ENCODE peak calls at places on chromosome X, in ten cellular contexts. One of them, this sample, is unnamed.

GRCh38 chrX:120660638-120661037 is 30.8 kb upstream of the C1GALT1C1 start:
- DNase-seq in activated CD4-positive, alpha-beta memory T cell treated with anti-CD3 and anti-CD28 coated beads for 36 hours: no peak
- DNase-seq in activated T-helper 2 cell treated with anti-CD3 and anti-CD28 coated beads, Interferon-gamma antibody, Interleukin-2, Interleukin-4, amounts not matched to agents 10 μg/mL and 5 μg/mL and 100 μg/mL, durations not matched to agents 14 hours and 24 hours and 36 hours: no peak
- DNase-seq in non-pigmented ciliary epithelial cell: no peak
- DNase-seq in astrocyte of the cerebellum: no peak
- DNase-seq in GM04504: no peak
- DNase-seq in EL: peak
- DNase-seq in CD8-positive, alpha-beta memory T cell: no peak
- DNase-seq in H4: no peak
- DNase-seq in fibroblast of lung: peak
- DNase-seq in this sample: no peak

GRCh38 chrX:10350991-10351390 is 194.2 kb downstream of the CLCN4 start:
- DNase-seq in activated CD4-positive, alpha-beta memory T cell treated with anti-CD3 and anti-CD28 coated beads for 36 hours: no peak
- DNase-seq in activated T-helper 2 cell treated with anti-CD3 and anti-CD28 coated beads, Interferon-gamma antibody, Interleukin-2, Interleukin-4, amounts not matched to agents 10 μg/mL and 5 μg/mL and 100 μg/mL, durations not matched to agents 14 hours and 24 hours and 36 hours: no peak
- DNase-seq in non-pigmented ciliary epithelial cell: no peak
- DNase-seq in astrocyte of the cerebellum: no peak
- DNase-seq in GM04504: no peak
- DNase-seq in EL: peak
- DNase-seq in CD8-positive, alpha-beta memory T cell: no peak
- DNase-seq in H4: peak
- DNase-seq in fibroblast of lung: peak
- DNase-seq in this sample: no peak

GRCh38 chrX:13721819-13722527 is 12.4 kb downstream of the TRAPPC2 start:
- DNase-seq in activated CD4-positive, alpha-beta memory T cell treated with anti-CD3 and anti-CD28 coated beads for 36 hours: no peak
- DNase-seq in activated T-helper 2 cell treated with anti-CD3 and anti-CD28 coated beads, Interferon-gamma antibody, Interleukin-2, Interleukin-4, amounts not matched to agents 10 μg/mL and 5 μg/mL and 100 μg/mL, durations not matched to agents 14 hours and 24 hours and 36 hours: no peak
- DNase-seq in non-pigmented ciliary epithelial cell: no peak
- DNase-seq in astrocyte of the cerebellum: no peak
- DNase-seq in GM04504: no peak
- DNase-seq in EL: no peak
- DNase-seq in CD8-positive, alpha-beta memory T cell: no peak
- DNase-seq in H4: no peak
- DNase-seq in fibroblast of lung: peak
- DNase-seq in this sample: no peak

GRCh38 chrX:12579311-12579710 is 211.9 kb upstream of the PRPS2 start:
- DNase-seq in activated CD4-positive, alpha-beta memory T cell treated with anti-CD3 and anti-CD28 coated beads for 36 hours: no peak
- DNase-seq in activated T-helper 2 cell treated with anti-CD3 and anti-CD28 coated beads, Interferon-gamma antibody, Interleukin-2, Interleukin-4, amounts not matched to agents 10 μg/mL and 5 μg/mL and 100 μg/mL, durations not matched to agents 14 hours and 24 hours and 36 hours: no peak
- DNase-seq in non-pigmented ciliary epithelial cell: no peak
- DNase-seq in astrocyte of the cerebellum: no peak
- DNase-seq in GM04504: no peak
- DNase-seq in EL: no peak
- DNase-seq in CD8-positive, alpha-beta memory T cell: no peak
- DNase-seq in H4: no peak
- DNase-seq in fibroblast of lung: no peak
- DNase-seq in this sample: no peak

GRCh38 chrX:109352121-109352556 is 129.7 kb downstream of the GUCY2F start:
- DNase-seq in activated CD4-positive, alpha-beta memory T cell treated with anti-CD3 and anti-CD28 coated beads for 36 hours: no peak
- DNase-seq in activated T-helper 2 cell treated with anti-CD3 and anti-CD28 coated beads, Interferon-gamma antibody, Interleukin-2, Interleukin-4, amounts not matched to agents 10 μg/mL and 5 μg/mL and 100 μg/mL, durations not matched to agents 14 hours and 24 hours and 36 hours: no peak
- DNase-seq in non-pigmented ciliary epithelial cell: no peak
- DNase-seq in astrocyte of the cerebellum: no peak
- DNase-seq in GM04504: no peak
- DNase-seq in EL: no peak
- DNase-seq in CD8-positive, alpha-beta memory T cell: no peak
- DNase-seq in H4: no peak
- DNase-seq in fibroblast of lung: no peak
- DNase-seq in this sample: no peak

GRCh38 chrX:37746268-37746931 is 33.5 kb upstream of the CYBB start:
- DNase-seq in activated CD4-positive, alpha-beta memory T cell treated with anti-CD3 and anti-CD28 coated beads for 36 hours: peak
- DNase-seq in activated T-helper 2 cell treated with anti-CD3 and anti-CD28 coated beads, Interferon-gamma antibody, Interleukin-2, Interleukin-4, amounts not matched to agents 10 μg/mL and 5 μg/mL and 100 μg/mL, durations not matched to agents 14 hours and 24 hours and 36 hours: no peak
- DNase-seq in non-pigmented ciliary epithelial cell: no peak
- DNase-seq in astrocyte of the cerebellum: no peak
- DNase-seq in GM04504: no peak
- DNase-seq in EL: peak
- DNase-seq in CD8-positive, alpha-beta memory T cell: no peak
- DNase-seq in H4: peak
- DNase-seq in fibroblast of lung: peak
- DNase-seq in this sample: peak

GRCh38 chrX:8067754-8068469 is 103.2 kb downstream of the VCX2 start:
- DNase-seq in activated CD4-positive, alpha-beta memory T cell treated with anti-CD3 and anti-CD28 coated beads for 36 hours: no peak
- DNase-seq in activated T-helper 2 cell treated with anti-CD3 and anti-CD28 coated beads, Interferon-gamma antibody, Interleukin-2, Interleukin-4, amounts not matched to agents 10 μg/mL and 5 μg/mL and 100 μg/mL, durations not matched to agents 14 hours and 24 hours and 36 hours: no peak
- DNase-seq in non-pigmented ciliary epithelial cell: no peak
- DNase-seq in astrocyte of the cerebellum: no peak
- DNase-seq in GM04504: no peak
- DNase-seq in EL: peak
- DNase-seq in CD8-positive, alpha-beta memory T cell: no peak
- DNase-seq in H4: peak
- DNase-seq in fibroblast of lung: peak
- DNase-seq in this sample: no peak

GRCh38 chrX:100648601-100649417 is 4.8 kb downstream of the SRPX2 start:
- DNase-seq in activated CD4-positive, alpha-beta memory T cell treated with anti-CD3 and anti-CD28 coated beads for 36 hours: no peak
- DNase-seq in activated T-helper 2 cell treated with anti-CD3 and anti-CD28 coated beads, Interferon-gamma antibody, Interleukin-2, Interleukin-4, amounts not matched to agents 10 μg/mL and 5 μg/mL and 100 μg/mL, durations not matched to agents 14 hours and 24 hours and 36 hours: no peak
- DNase-seq in non-pigmented ciliary epithelial cell: no peak
- DNase-seq in astrocyte of the cerebellum: peak
- DNase-seq in GM04504: peak
- DNase-seq in EL: peak
- DNase-seq in CD8-positive, alpha-beta memory T cell: no peak
- DNase-seq in H4: peak
- DNase-seq in fibroblast of lung: peak
- DNase-seq in this sample: no peak

GRCh38 chrX:102154900-102155805 is 624 bp downstream of the BEX5 start:
- DNase-seq in activated CD4-positive, alpha-beta memory T cell treated with anti-CD3 and anti-CD28 coated beads for 36 hours: peak
- DNase-seq in activated T-helper 2 cell treated with anti-CD3 and anti-CD28 coated beads, Interferon-gamma antibody, Interleukin-2, Interleukin-4, amounts not matched to agents 10 μg/mL and 5 μg/mL and 100 μg/mL, durations not matched to agents 14 hours and 24 hours and 36 hours: peak
- DNase-seq in non-pigmented ciliary epithelial cell: no peak
- DNase-seq in astrocyte of the cerebellum: no peak
- DNase-seq in GM04504: no peak
- DNase-seq in EL: no peak
- DNase-seq in CD8-positive, alpha-beta memory T cell: peak
- DNase-seq in H4: no peak
- DNase-seq in fibroblast of lung: no peak
- DNase-seq in this sample: no peak

GRCh38 chrX:138745215-138745614 is 33.7 kb upstream of the FGF13 start:
- DNase-seq in activated CD4-positive, alpha-beta memory T cell treated with anti-CD3 and anti-CD28 coated beads for 36 hours: no peak
- DNase-seq in activated T-helper 2 cell treated with anti-CD3 and anti-CD28 coated beads, Interferon-gamma antibody, Interleukin-2, Interleukin-4, amounts not matched to agents 10 μg/mL and 5 μg/mL and 100 μg/mL, durations not matched to agents 14 hours and 24 hours and 36 hours: no peak
- DNase-seq in non-pigmented ciliary epithelial cell: no peak
- DNase-seq in astrocyte of the cerebellum: peak
- DNase-seq in GM04504: no peak
- DNase-seq in EL: peak
- DNase-seq in CD8-positive, alpha-beta memory T cell: peak
- DNase-seq in H4: peak
- DNase-seq in fibroblast of lung: peak
- DNase-seq in this sample: no peak

GRCh38 chrX:86148024-86148511 is at the start of gene DACH2:
- DNase-seq in activated CD4-positive, alpha-beta memory T cell treated with anti-CD3 and anti-CD28 coated beads for 36 hours: peak
- DNase-seq in activated T-helper 2 cell treated with anti-CD3 and anti-CD28 coated beads, Interferon-gamma antibody, Interleukin-2, Interleukin-4, amounts not matched to agents 10 μg/mL and 5 μg/mL and 100 μg/mL, durations not matched to agents 14 hours and 24 hours and 36 hours: peak
- DNase-seq in non-pigmented ciliary epithelial cell: no peak
- DNase-seq in astrocyte of the cerebellum: peak
- DNase-seq in GM04504: no peak
- DNase-seq in EL: peak
- DNase-seq in CD8-positive, alpha-beta memory T cell: peak
- DNase-seq in H4: no peak
- DNase-seq in fibroblast of lung: peak
- DNase-seq in this sample: no peak

GRCh38 chrX:144840616-144841015 is 406.7 kb upstream of the SPANXN1 start:
- DNase-seq in activated CD4-positive, alpha-beta memory T cell treated with anti-CD3 and anti-CD28 coated beads for 36 hours: no peak
- DNase-seq in activated T-helper 2 cell treated with anti-CD3 and anti-CD28 coated beads, Interferon-gamma antibody, Interleukin-2, Interleukin-4, amounts not matched to agents 10 μg/mL and 5 μg/mL and 100 μg/mL, durations not matched to agents 14 hours and 24 hours and 36 hours: no peak
- DNase-seq in non-pigmented ciliary epithelial cell: no peak
- DNase-seq in astrocyte of the cerebellum: no peak
- DNase-seq in GM04504: no peak
- DNase-seq in EL: no peak
- DNase-seq in CD8-positive, alpha-beta memory T cell: no peak
- DNase-seq in H4: no peak
- DNase-seq in fibroblast of lung: peak
- DNase-seq in this sample: no peak

GRCh38 chrX:46306103-46306502 is 239.1 kb downstream of the ZNF674 start:
- DNase-seq in activated CD4-positive, alpha-beta memory T cell treated with anti-CD3 and anti-CD28 coated beads for 36 hours: no peak
- DNase-seq in activated T-helper 2 cell treated with anti-CD3 and anti-CD28 coated beads, Interferon-gamma antibody, Interleukin-2, Interleukin-4, amounts not matched to agents 10 μg/mL and 5 μg/mL and 100 μg/mL, durations not matched to agents 14 hours and 24 hours and 36 hours: no peak
- DNase-seq in non-pigmented ciliary epithelial cell: no peak
- DNase-seq in astrocyte of the cerebellum: no peak
- DNase-seq in GM04504: no peak
- DNase-seq in EL: no peak
- DNase-seq in CD8-positive, alpha-beta memory T cell: no peak
- DNase-seq in H4: no peak
- DNase-seq in fibroblast of lung: no peak
- DNase-seq in this sample: no peak

GRCh38 chrX:103531002-103531401 is 11.7 kb upstream of the RAB40A start:
- DNase-seq in activated CD4-positive, alpha-beta memory T cell treated with anti-CD3 and anti-CD28 coated beads for 36 hours: no peak
- DNase-seq in activated T-helper 2 cell treated with anti-CD3 and anti-CD28 coated beads, Interferon-gamma antibody, Interleukin-2, Interleukin-4, amounts not matched to agents 10 μg/mL and 5 μg/mL and 100 μg/mL, durations not matched to agents 14 hours and 24 hours and 36 hours: no peak
- DNase-seq in non-pigmented ciliary epithelial cell: no peak
- DNase-seq in astrocyte of the cerebellum: peak
- DNase-seq in GM04504: peak
- DNase-seq in EL: peak
- DNase-seq in CD8-positive, alpha-beta memory T cell: no peak
- DNase-seq in H4: peak
- DNase-seq in fibroblast of lung: peak
- DNase-seq in this sample: no peak

GRCh38 chrX:3968749-3969148 is 255.3 kb upstream of the PRKX start:
- DNase-seq in activated CD4-positive, alpha-beta memory T cell treated with anti-CD3 and anti-CD28 coated beads for 36 hours: no peak
- DNase-seq in activated T-helper 2 cell treated with anti-CD3 and anti-CD28 coated beads, Interferon-gamma antibody, Interleukin-2, Interleukin-4, amounts not matched to agents 10 μg/mL and 5 μg/mL and 100 μg/mL, durations not matched to agents 14 hours and 24 hours and 36 hours: no peak
- DNase-seq in non-pigmented ciliary epithelial cell: no peak
- DNase-seq in astrocyte of the cerebellum: no peak
- DNase-seq in GM04504: no peak
- DNase-seq in EL: no peak
- DNase-seq in CD8-positive, alpha-beta memory T cell: no peak
- DNase-seq in H4: no peak
- DNase-seq in fibroblast of lung: no peak
- DNase-seq in this sample: no peak

GRCh38 chrX:118975831-118976598 is 1.6 kb downstream of the LONRF3 start:
- DNase-seq in activated CD4-positive, alpha-beta memory T cell treated with anti-CD3 and anti-CD28 coated beads for 36 hours: peak
- DNase-seq in activated T-helper 2 cell treated with anti-CD3 and anti-CD28 coated beads, Interferon-gamma antibody, Interleukin-2, Interleukin-4, amounts not matched to agents 10 μg/mL and 5 μg/mL and 100 μg/mL, durations not matched to agents 14 hours and 24 hours and 36 hours: peak
- DNase-seq in non-pigmented ciliary epithelial cell: no peak
- DNase-seq in astrocyte of the cerebellum: no peak
- DNase-seq in GM04504: no peak
- DNase-seq in EL: peak
- DNase-seq in CD8-positive, alpha-beta memory T cell: peak
- DNase-seq in H4: peak
- DNase-seq in fibroblast of lung: peak
- DNase-seq in this sample: peak

GRCh38 chrX:34371740-34372139 is 239.6 kb upstream of the FAM47A start:
- DNase-seq in activated CD4-positive, alpha-beta memory T cell treated with anti-CD3 and anti-CD28 coated beads for 36 hours: no peak
- DNase-seq in activated T-helper 2 cell treated with anti-CD3 and anti-CD28 coated beads, Interferon-gamma antibody, Interleukin-2, Interleukin-4, amounts not matched to agents 10 μg/mL and 5 μg/mL and 100 μg/mL, durations not matched to agents 14 hours and 24 hours and 36 hours: no peak
- DNase-seq in non-pigmented ciliary epithelial cell: no peak
- DNase-seq in astrocyte of the cerebellum: no peak
- DNase-seq in GM04504: no peak
- DNase-seq in EL: no peak
- DNase-seq in CD8-positive, alpha-beta memory T cell: no peak
- DNase-seq in H4: peak
- DNase-seq in fibroblast of lung: no peak
- DNase-seq in this sample: no peak

GRCh38 chrX:10582215-10582733 is 38.1 kb downstream of the MID1 start:
- DNase-seq in activated CD4-positive, alpha-beta memory T cell treated with anti-CD3 and anti-CD28 coated beads for 36 hours: no peak
- DNase-seq in activated T-helper 2 cell treated with anti-CD3 and anti-CD28 coated beads, Interferon-gamma antibody, Interleukin-2, Interleukin-4, amounts not matched to agents 10 μg/mL and 5 μg/mL and 100 μg/mL, durations not matched to agents 14 hours and 24 hours and 36 hours: no peak
- DNase-seq in non-pigmented ciliary epithelial cell: no peak
- DNase-seq in astrocyte of the cerebellum: no peak
- DNase-seq in GM04504: no peak
- DNase-seq in EL: peak
- DNase-seq in CD8-positive, alpha-beta memory T cell: no peak
- DNase-seq in H4: no peak
- DNase-seq in fibroblast of lung: peak
- DNase-seq in this sample: no peak

GRCh38 chrX:85630901-85631300 is 251.4 kb upstream of the POF1B start:
- DNase-seq in activated CD4-positive, alpha-beta memory T cell treated with anti-CD3 and anti-CD28 coated beads for 36 hours: no peak
- DNase-seq in activated T-helper 2 cell treated with anti-CD3 and anti-CD28 coated beads, Interferon-gamma antibody, Interleukin-2, Interleukin-4, amounts not matched to agents 10 μg/mL and 5 μg/mL and 100 μg/mL, durations not matched to agents 14 hours and 24 hours and 36 hours: no peak
- DNase-seq in non-pigmented ciliary epithelial cell: no peak
- DNase-seq in astrocyte of the cerebellum: no peak
- DNase-seq in GM04504: no peak
- DNase-seq in EL: no peak
- DNase-seq in CD8-positive, alpha-beta memory T cell: no peak
- DNase-seq in H4: no peak
- DNase-seq in fibroblast of lung: no peak
- DNase-seq in this sample: no peak

GRCh38 chrX:75603833-75604232 is 81.0 kb upstream of the ZDHHC15 start:
- DNase-seq in activated CD4-positive, alpha-beta memory T cell treated with anti-CD3 and anti-CD28 coated beads for 36 hours: no peak
- DNase-seq in activated T-helper 2 cell treated with anti-CD3 and anti-CD28 coated beads, Interferon-gamma antibody, Interleukin-2, Interleukin-4, amounts not matched to agents 10 μg/mL and 5 μg/mL and 100 μg/mL, durations not matched to agents 14 hours and 24 hours and 36 hours: no peak
- DNase-seq in non-pigmented ciliary epithelial cell: no peak
- DNase-seq in astrocyte of the cerebellum: peak
- DNase-seq in GM04504: no peak
- DNase-seq in EL: peak
- DNase-seq in CD8-positive, alpha-beta memory T cell: peak
- DNase-seq in H4: no peak
- DNase-seq in fibroblast of lung: peak
- DNase-seq in this sample: no peak

GRCh38 chrX:73855546-73855945 is 292.5 kb downstream of the CHIC1 start:
- DNase-seq in activated CD4-positive, alpha-beta memory T cell treated with anti-CD3 and anti-CD28 coated beads for 36 hours: peak
- DNase-seq in activated T-helper 2 cell treated with anti-CD3 and anti-CD28 coated beads, Interferon-gamma antibody, Interleukin-2, Interleukin-4, amounts not matched to agents 10 μg/mL and 5 μg/mL and 100 μg/mL, durations not matched to agents 14 hours and 24 hours and 36 hours: peak
- DNase-seq in non-pigmented ciliary epithelial cell: no peak
- DNase-seq in astrocyte of the cerebellum: peak
- DNase-seq in GM04504: peak
- DNase-seq in EL: peak
- DNase-seq in CD8-positive, alpha-beta memory T cell: peak
- DNase-seq in H4: peak
- DNase-seq in fibroblast of lung: peak
- DNase-seq in this sample: peak

GRCh38 chrX:135421932-135422809 is at the start of gene SMIM10L2A:
- DNase-seq in activated CD4-positive, alpha-beta memory T cell treated with anti-CD3 and anti-CD28 coated beads for 36 hours: peak
- DNase-seq in activated T-helper 2 cell treated with anti-CD3 and anti-CD28 coated beads, Interferon-gamma antibody, Interleukin-2, Interleukin-4, amounts not matched to agents 10 μg/mL and 5 μg/mL and 100 μg/mL, durations not matched to agents 14 hours and 24 hours and 36 hours: no peak
- DNase-seq in non-pigmented ciliary epithelial cell: no peak
- DNase-seq in astrocyte of the cerebellum: no peak
- DNase-seq in GM04504: no peak
- DNase-seq in EL: no peak
- DNase-seq in CD8-positive, alpha-beta memory T cell: no peak
- DNase-seq in H4: no peak
- DNase-seq in fibroblast of lung: no peak
- DNase-seq in this sample: no peak

GRCh38 chrX:110346681-110347080 is 12.0 kb upstream of the RTL9 start:
- DNase-seq in activated CD4-positive, alpha-beta memory T cell treated with anti-CD3 and anti-CD28 coated beads for 36 hours: no peak
- DNase-seq in activated T-helper 2 cell treated with anti-CD3 and anti-CD28 coated beads, Interferon-gamma antibody, Interleukin-2, Interleukin-4, amounts not matched to agents 10 μg/mL and 5 μg/mL and 100 μg/mL, durations not matched to agents 14 hours and 24 hours and 36 hours: no peak
- DNase-seq in non-pigmented ciliary epithelial cell: no peak
- DNase-seq in astrocyte of the cerebellum: no peak
- DNase-seq in GM04504: no peak
- DNase-seq in EL: no peak
- DNase-seq in CD8-positive, alpha-beta memory T cell: no peak
- DNase-seq in H4: no peak
- DNase-seq in fibroblast of lung: peak
- DNase-seq in this sample: no peak

GRCh38 chrX:127207326-127207725 is 387.8 kb downstream of the PRR32 start:
- DNase-seq in activated CD4-positive, alpha-beta memory T cell treated with anti-CD3 and anti-CD28 coated beads for 36 hours: no peak
- DNase-seq in activated T-helper 2 cell treated with anti-CD3 and anti-CD28 coated beads, Interferon-gamma antibody, Interleukin-2, Interleukin-4, amounts not matched to agents 10 μg/mL and 5 μg/mL and 100 μg/mL, durations not matched to agents 14 hours and 24 hours and 36 hours: no peak
- DNase-seq in non-pigmented ciliary epithelial cell: no peak
- DNase-seq in astrocyte of the cerebellum: no peak
- DNase-seq in GM04504: no peak
- DNase-seq in EL: no peak
- DNase-seq in CD8-positive, alpha-beta memory T cell: no peak
- DNase-seq in H4: no peak
- DNase-seq in fibroblast of lung: no peak
- DNase-seq in this sample: no peak

GRCh38 chrX:45172890-45173289 is 27.8 kb downstream of the DIPK2B start:
- DNase-seq in activated CD4-positive, alpha-beta memory T cell treated with anti-CD3 and anti-CD28 coated beads for 36 hours: peak
- DNase-seq in activated T-helper 2 cell treated with anti-CD3 and anti-CD28 coated beads, Interferon-gamma antibody, Interleukin-2, Interleukin-4, amounts not matched to agents 10 μg/mL and 5 μg/mL and 100 μg/mL, durations not matched to agents 14 hours and 24 hours and 36 hours: no peak
- DNase-seq in non-pigmented ciliary epithelial cell: no peak
- DNase-seq in astrocyte of the cerebellum: no peak
- DNase-seq in GM04504: peak
- DNase-seq in EL: peak
- DNase-seq in CD8-positive, alpha-beta memory T cell: no peak
- DNase-seq in H4: peak
- DNase-seq in fibroblast of lung: peak
- DNase-seq in this sample: no peak

GRCh38 chrX:119156241-119156640 is 28.6 kb upstream of the KIAA1210 start:
- DNase-seq in activated CD4-positive, alpha-beta memory T cell treated with anti-CD3 and anti-CD28 coated beads for 36 hours: no peak
- DNase-seq in activated T-helper 2 cell treated with anti-CD3 and anti-CD28 coated beads, Interferon-gamma antibody, Interleukin-2, Interleukin-4, amounts not matched to agents 10 μg/mL and 5 μg/mL and 100 μg/mL, durations not matched to agents 14 hours and 24 hours and 36 hours: no peak
- DNase-seq in non-pigmented ciliary epithelial cell: no peak
- DNase-seq in astrocyte of the cerebellum: no peak
- DNase-seq in GM04504: no peak
- DNase-seq in EL: no peak
- DNase-seq in CD8-positive, alpha-beta memory T cell: no peak
- DNase-seq in H4: no peak
- DNase-seq in fibroblast of lung: no peak
- DNase-seq in this sample: no peak

GRCh38 chrX:69036674-69037573 is 128.3 kb downstream of the PJA1 start:
- DNase-seq in activated CD4-positive, alpha-beta memory T cell treated with anti-CD3 and anti-CD28 coated beads for 36 hours: no peak
- DNase-seq in activated T-helper 2 cell treated with anti-CD3 and anti-CD28 coated beads, Interferon-gamma antibody, Interleukin-2, Interleukin-4, amounts not matched to agents 10 μg/mL and 5 μg/mL and 100 μg/mL, durations not matched to agents 14 hours and 24 hours and 36 hours: no peak
- DNase-seq in non-pigmented ciliary epithelial cell: no peak
- DNase-seq in astrocyte of the cerebellum: no peak
- DNase-seq in GM04504: no peak
- DNase-seq in EL: no peak
- DNase-seq in CD8-positive, alpha-beta memory T cell: no peak
- DNase-seq in H4: no peak
- DNase-seq in fibroblast of lung: no peak
- DNase-seq in this sample: no peak

GRCh38 chrX:114924846-114925245 is 92.6 kb downstream of the IL13RA2 start:
- DNase-seq in activated CD4-positive, alpha-beta memory T cell treated with anti-CD3 and anti-CD28 coated beads for 36 hours: no peak
- DNase-seq in activated T-helper 2 cell treated with anti-CD3 and anti-CD28 coated beads, Interferon-gamma antibody, Interleukin-2, Interleukin-4, amounts not matched to agents 10 μg/mL and 5 μg/mL and 100 μg/mL, durations not matched to agents 14 hours and 24 hours and 36 hours: no peak
- DNase-seq in non-pigmented ciliary epithelial cell: peak
- DNase-seq in astrocyte of the cerebellum: peak
- DNase-seq in GM04504: peak
- DNase-seq in EL: peak
- DNase-seq in CD8-positive, alpha-beta memory T cell: no peak
- DNase-seq in H4: peak
- DNase-seq in fibroblast of lung: peak
- DNase-seq in this sample: no peak

This sample was measured in natural killer cell treated with Interleukin-12 subunit alpha and Interleukin-12 subunit beta and Interleukin-15 and Interleukin-18, amount 100 ng/mL, for 72 hours.